ENCODE peak calls at places on chromosomes 11 and 22, in ten cellular contexts. H is fibroblast of mammary gland; R is GM20000; D is astrocyte of the spinal cord; S is CD4-positive, alpha-beta T cell; I is BE2C; A is H9; V is lower leg skin; E is PC-3; G is fibroblast of villous mesenchyme. B is an unnamed sample.

GRCh38 chr11:103877221-103877620 is 159.2 kb upstream of the DDI1 start:
- DNase-seq in D (peak; percentile 6), A (no peak), H (peak; percentile 30), V (no peak), I (no peak), G (peak; percentile 12), S (no peak), R (no peak), E (peak; percentile 14), B (no peak)

GRCh38 chr11:128726464-128727139 is 32.7 kb downstream of the FLI1 start:
- DNase-seq in A (no peak), G (no peak), R (peak; percentile 45), S (peak; percentile 60), E (no peak), D (no peak), V (peak; percentile 43), H (no peak), I (no peak), B (no peak)

GRCh38 chr11:76329983-76330382 is 50.9 kb downstream of the THAP12 start:
- DNase-seq in V (no peak), H (no peak), I (no peak), D (no peak), A (peak; percentile 69), R (no peak), G (no peak), E (no peak), S (no peak), B (no peak)

GRCh38 chr11:68120212-68121066 is 749 bp downstream of the CHKA start:
- DNase-seq in S (peak; percentile 33), G (peak; percentile 49), I (peak; percentile 75), A (peak; percentile 59), H (peak; percentile 31), R (peak; percentile 81), D (peak; percentile 38), V (peak; percentile 41), E (peak; percentile 47), B (peak; percentile 47)

GRCh38 chr11:74676596-74676995 is 54.6 kb downstream of the CHRDL2 start:
- DNase-seq in D (no peak), E (no peak), V (no peak), G (no peak), I (no peak), H (no peak), A (peak; percentile 15), S (no peak), R (peak; percentile 2), B (no peak)

GRCh38 chr22:42279425-42280020 is 9.1 kb upstream of the TCF20 start:
- DNase-seq in R (no peak), H (no peak), E (peak; percentile 11), D (no peak), G (no peak), V (no peak), S (no peak), A (no peak), I (no peak), B (no peak)

GRCh38 chr11:64888406-64888757 is 10.0 kb upstream of the EHD1 start:
- DNase-seq in D (no peak), G (no peak), I (no peak), S (no peak), V (no peak), R (no peak), H (no peak), A (no peak), E (no peak), B (no peak)

GRCh38 chr11:120259988-120260565 is 20.1 kb downstream of the POU2F3 start:
- DNase-seq in D (no peak), H (no peak), E (no peak), A (no peak), R (no peak), V (no peak), S (no peak), G (no peak), I (no peak), B (no peak)

GRCh38 chr11:70007796-70008195 is 70.3 kb upstream of the ANO1 start:
- DNase-seq in D (no peak), S (no peak), I (no peak), H (no peak), A (no peak), G (no peak), R (no peak), E (no peak), V (no peak), B (no peak)

GRCh38 chr11:75514596-75514995 is 11.1 kb downstream of the GDPD5 start:
- DNase-seq in I (no peak), A (no peak), V (no peak), H (no peak), E (no peak), D (no peak), G (no peak), R (no peak), S (no peak), B (no peak)

GRCh38 chr22:30205281-30206115 is 41.1 kb downstream of the LIF start:
- DNase-seq in D (peak; percentile 92), E (peak; percentile 91), A (no peak), H (peak; percentile 98), S (no peak), G (peak; percentile 97), R (no peak), V (peak; percentile 73), I (peak; percentile 39), B (no peak)

DNA sequence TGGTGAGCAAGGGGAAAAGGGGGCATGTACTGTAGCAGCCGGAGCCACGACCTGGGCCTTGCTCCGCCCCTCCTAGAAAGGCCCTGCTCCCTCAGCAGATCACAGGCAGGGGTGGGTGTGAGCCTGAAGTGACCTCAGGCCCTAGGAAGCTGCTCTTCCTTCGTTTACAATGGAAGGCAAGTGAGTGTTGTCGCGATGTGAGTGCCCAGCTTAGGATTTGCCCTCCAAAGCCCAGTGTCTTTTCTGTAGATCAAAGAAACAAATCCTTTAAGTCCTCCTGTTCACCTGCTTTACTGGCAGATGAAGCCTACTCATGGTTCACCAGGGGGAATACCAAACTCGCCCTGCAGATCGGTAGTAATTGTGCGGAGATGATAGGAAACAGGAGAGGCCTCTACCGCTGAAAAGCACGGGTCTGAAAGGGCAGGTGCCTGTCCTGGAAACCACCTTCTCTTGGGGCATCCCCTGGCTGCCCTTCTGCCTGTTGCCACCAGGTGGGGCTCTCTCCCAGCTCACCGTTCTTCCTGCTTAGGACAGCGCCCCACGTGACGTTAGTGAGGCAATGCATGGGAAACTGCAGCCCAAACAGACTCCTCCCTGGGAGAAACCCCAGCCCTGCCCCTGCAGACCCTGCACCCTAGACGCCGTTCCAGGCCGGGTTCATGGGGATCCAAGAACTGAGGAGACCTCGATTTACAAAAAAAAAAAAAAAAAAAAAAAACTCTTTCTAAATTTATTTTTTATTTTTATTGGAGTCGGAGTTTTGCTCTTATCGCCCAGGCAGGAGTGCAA is 45.9 kb upstream of the RAB1B start:
- DNase-seq in H (peak; percentile 87), V (peak; percentile 90), R (peak; percentile 92), E (peak; percentile 96), A (peak; percentile 95), S (peak; percentile 89), G (peak; percentile 91), I (peak; percentile 90), D (peak; percentile 87), B (peak; percentile 73)
- TF ChIP-seq CTCF in H (peak; percentile 100), V (no peak), R (peak; percentile 100), E (peak; percentile 99), A (peak; percentile 100), S (peak; percentile 100), G (peak; percentile 99), I (peak; percentile 100), D (peak; percentile 100), B (peak; percentile 100)

GRCh38 chr11:7574491-7575129 is 60.8 kb downstream of the PPFIBP2 start:
- DNase-seq in S (no peak), D (no peak), R (no peak), H (no peak), G (no peak), A (no peak), V (no peak), I (no peak), E (no peak), B (no peak)

GRCh38 chr11:7571640-7572000 is 57.8 kb downstream of the PPFIBP2 start:
- DNase-seq in S (no peak), R (peak; percentile 32), D (peak; percentile 58), V (peak; percentile 70), H (peak; percentile 70), A (peak; percentile 85), G (peak; percentile 75), I (peak; percentile 62), E (peak; percentile 82), B (peak; percentile 74)

GRCh38 chr11:7572001-7572712 is 58.4 kb downstream of the PPFIBP2 start:
- DNase-seq in G (no peak), A (peak; percentile 40), I (no peak), H (no peak), D (no peak), V (no peak), E (peak; percentile 41), S (no peak), R (no peak), B (no peak)

GRCh38 chr11:7573193-7573557 is 59.4 kb downstream of the PPFIBP2 start:
- DNase-seq in H (no peak), S (no peak), R (no peak), G (no peak), I (no peak), V (no peak), A (no peak), D (no peak), E (no peak), B (no peak)

GRCh38 chr11:7573558-7574296 is 59.9 kb downstream of the PPFIBP2 start:
- DNase-seq in S (no peak), I (no peak), R (no peak), G (no peak), H (no peak), E (no peak), A (peak; percentile 57), D (no peak), V (no peak), B (no peak)
- TF ChIP-seq CTCF in S (no peak), I (no peak), R (no peak), G (no peak), H (no peak), E (no peak), A (no peak), D (no peak), V (no peak), B (no peak)

DNA sequence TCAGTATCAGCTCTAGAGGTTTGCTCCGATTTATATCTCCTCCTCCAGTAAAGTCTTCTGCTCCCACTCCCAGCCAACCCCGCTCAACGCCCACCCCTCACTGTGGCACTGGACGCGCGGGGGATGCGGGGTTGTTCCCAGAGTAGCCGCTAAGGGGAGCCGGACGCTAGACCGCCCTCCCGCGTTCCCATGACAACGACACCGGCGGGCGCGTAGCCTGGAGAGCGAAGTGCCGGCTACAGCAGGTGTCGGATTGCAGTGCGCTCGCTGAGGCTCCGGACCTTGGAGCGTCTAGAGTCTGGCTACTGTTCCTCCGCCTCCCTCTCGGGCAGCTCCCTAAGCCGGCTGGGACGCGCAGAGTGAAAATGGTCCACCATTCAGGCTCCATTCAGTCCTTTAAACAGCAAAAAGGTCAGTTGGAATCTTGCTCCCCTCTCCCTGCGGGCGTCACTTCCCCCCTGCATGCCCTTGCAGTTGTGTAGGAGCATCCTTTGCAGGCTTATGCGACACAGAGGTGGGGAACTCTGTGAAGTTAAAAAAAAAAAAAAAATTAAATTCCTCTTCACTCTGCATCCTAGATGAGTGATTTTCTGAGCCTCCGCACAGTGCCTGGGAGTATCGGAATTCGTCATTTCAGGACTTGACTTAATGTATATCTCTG is at the start of gene ANO3:
- DNase-seq in R (peak; percentile 49), I (peak; percentile 83), D (peak; percentile 91), V (no peak), G (peak; percentile 77), A (peak; percentile 97), S (no peak), H (peak; percentile 79), E (peak; percentile 63), B (peak; percentile 86)
- TF ChIP-seq CTCF in R (peak; percentile 8), I (peak; percentile 51), D (peak; percentile 85), V (no peak), G (peak; percentile 61), A (peak; percentile 78), S (no peak), H (peak; percentile 58), E (peak; percentile 47), B (peak; percentile 77)

GRCh38 chr22:47154621-47155081 is 392.2 kb downstream of the TBC1D22A start:
- DNase-seq in S (no peak), A (no peak), R (no peak), G (peak; percentile 44), V (no peak), I (peak; percentile 64), D (peak; percentile 73), E (peak; percentile 72), H (peak; percentile 65), B (no peak)
- TF ChIP-seq CTCF in S (no peak), A (no peak), R (no peak), G (no peak), V (no peak), I (peak; percentile 34), D (peak; percentile 7), E (no peak), H (no peak), B (no peak)

B was measured in progenitor cell of endocrine pancreas.